ENCODE peak calls at places on chromosomes 2 and 18, in eight cellular contexts. I is LNCaP clone FGC; N is central memory CD4-positive, alpha-beta T cell; O is EL; T is K562; Y is left colon; M is sciatic nerve; P is GM12878. C is an unnamed sample.

GRCh38 chr2:59905731-59906130 is 647.7 kb downstream of the BCL11A start:
- DNase-seq in M (no peak), O (no peak), Y (no peak), T (no peak), I (no peak), P (no peak), N (no peak), C (no peak)

GRCh38 chr2:71932780-71933466 is 214.7 kb downstream of the CYP26B1 start:
- DNase-seq in Y (no peak), N (no peak), M (no peak), I (no peak), P (no peak), T (no peak), O (no peak), C (no peak)

GRCh38 chr18:52348209-52348608 is 8.2 kb downstream of the DCC start:
- DNase-seq in I (no peak), Y (no peak), O (no peak), M (no peak), N (no peak), P (no peak), T (peak; percentile 24), C (no peak)

GRCh38 chr2:180970052-180970451 is 10.4 kb upstream of the UBE2E3 start:
- DNase-seq in P (no peak), T (no peak), Y (no peak), N (no peak), I (peak; percentile 92), M (no peak), O (no peak), C (no peak)

GRCh38 chr18:57819671-57820460 is 16.8 kb upstream of the ATP8B1 start:
- DNase-seq in T (peak; percentile 93), M (no peak), P (no peak), Y (peak; percentile 85), N (no peak), I (peak; percentile 94), O (peak; percentile 93), C (peak; percentile 83)

GRCh38 chr2:148981350-148981749 is 57.1 kb upstream of the LYPD6B start:
- DNase-seq in N (no peak), O (no peak), P (no peak), Y (no peak), T (peak; percentile 20), I (no peak), M (no peak), C (no peak)

GRCh38 chr2:52402128-52402527 is 1365.5 kb upstream of the CHAC2 start:
- DNase-seq in P (no peak), N (no peak), O (no peak), T (no peak), M (no peak), I (no peak), Y (no peak), C (no peak)

GRCh38 chr2:233486357-233486756 is 80.2 kb downstream of the USP40 start:
- DNase-seq in M (no peak), T (no peak), P (no peak), N (no peak), Y (no peak), O (no peak), I (no peak), C (no peak)

GRCh38 chr18:59996370-59996966 is 96.7 kb downstream of the PMAIP1 start:
- DNase-seq in I (no peak), P (no peak), T (peak; percentile 37), N (no peak), M (no peak), Y (no peak), O (peak; percentile 52), C (peak; percentile 41)

GRCh38 chr18:45416168-45416567 is 199.1 kb upstream of the SLC14A2 start:
- DNase-seq in T (no peak), N (no peak), P (no peak), Y (peak; percentile 27), I (peak; percentile 95), M (no peak), O (no peak), C (no peak)

GRCh38 chr18:24628360-24628759 is 167.9 kb downstream of the HRH4 start:
- DNase-seq in P (no peak), M (no peak), N (no peak), T (no peak), O (no peak), I (no peak), Y (no peak), C (no peak)

GRCh38 chr2:46520108-46520507 is 40.7 kb downstream of the TMEM247 start:
- DNase-seq in O (no peak), I (no peak), T (no peak), Y (no peak), N (no peak), P (no peak), M (no peak), C (no peak)

GRCh38 chr18:76847926-76848325 is 25.6 kb downstream of the ZNF236 start:
- DNase-seq in O (no peak), M (no peak), P (no peak), N (no peak), Y (no peak), T (peak; percentile 5), I (no peak), C (no peak)

GRCh38 chr18:44502790-44503189 is 177.9 kb upstream of the SETBP1 start:
- DNase-seq in Y (no peak), O (no peak), P (no peak), I (no peak), N (no peak), M (no peak), T (no peak), C (no peak)

GRCh38 chr2:96931966-96932365 is 54.4 kb downstream of the FAM178B start:
- DNase-seq in N (no peak), T (no peak), M (no peak), I (no peak), P (no peak), Y (no peak), O (no peak), C (no peak)

GRCh38 chr18:49911414-49911813 is 98.1 kb upstream of the ACAA2 start:
- DNase-seq in I (peak; percentile 74), T (no peak), N (no peak), P (no peak), Y (no peak), M (no peak), O (no peak), C (no peak)

GRCh38 chr18:13532406-13533075 is 193.8 kb downstream of the FAM210A start:
- DNase-seq in M (no peak), O (no peak), T (no peak), Y (no peak), P (no peak), N (no peak), I (peak; percentile 14), C (no peak)

GRCh38 chr2:192775461-192776262 is 580.9 kb upstream of the TMEFF2 start:
- DNase-seq in P (no peak), Y (no peak), T (no peak), O (no peak), I (no peak), M (no peak), N (no peak), C (no peak)

GRCh38 chr2:101418704-101419663 is 31.7 kb upstream of the CREG2 start:
- DNase-seq in P (no peak), Y (no peak), O (peak; percentile 65), I (peak; percentile 25), M (peak; percentile 72), N (peak; percentile 55), T (peak; percentile 75), C (peak; percentile 68)

GRCh38 chr2:180033993-180034894 is 27.1 kb upstream of the CWC22 start:
- DNase-seq in M (no peak), I (peak; percentile 32), N (no peak), O (peak; percentile 16), Y (no peak), P (no peak), T (peak; percentile 73), C (no peak)

GRCh38 chr18:76493213-76494107 is 1.6 kb downstream of the ZNF516 start:
- DNase-seq in P (no peak), N (peak; percentile 10), O (peak; percentile 57), T (peak; percentile 8), I (no peak), M (no peak), Y (no peak), C (no peak)

GRCh38 chr18:48769006-48769646 is 181.6 kb downstream of the SMAD7 start:
- DNase-seq in O (no peak), M (no peak), I (no peak), P (no peak), T (no peak), N (no peak), Y (no peak), C (no peak)

GRCh38 chr18:11817229-11817628 is 34.0 kb upstream of the CHMP1B start:
- DNase-seq in I (no peak), Y (no peak), N (no peak), T (no peak), M (no peak), O (no peak), P (no peak), C (no peak)

GRCh38 chr2:147108553-147108952 is 736.3 kb upstream of the ACVR2A start:
- DNase-seq in P (no peak), N (no peak), O (no peak), Y (no peak), M (no peak), T (no peak), I (no peak), C (no peak)

GRCh38 chr2:23545391-23545790 is 160.4 kb downstream of the KLHL29 start:
- DNase-seq in Y (no peak), I (no peak), M (no peak), P (no peak), N (no peak), T (no peak), O (peak; percentile 47), C (no peak)

GRCh38 chr2:240383871-240384700 is 51.4 kb upstream of the GPC1 start:
- DNase-seq in Y (no peak), N (no peak), M (no peak), I (no peak), O (no peak), P (no peak), T (no peak), C (no peak)

GRCh38 chr2:222922019-222922800 is 61.4 kb downstream of the ACSL3 start:
- DNase-seq in I (no peak), M (no peak), T (no peak), O (no peak), P (no peak), N (no peak), Y (no peak), C (no peak)

GRCh38 chr18:48979944-48980890 is 29.5 kb upstream of the SMAD7 start:
- DNase-seq in M (no peak), T (no peak), O (peak; percentile 52), N (no peak), I (no peak), P (no peak), Y (no peak), C (no peak)

GRCh38 chr2:173741715-173742114 is 223.5 kb downstream of the SP3 start:
- DNase-seq in T (no peak), Y (no peak), O (peak; percentile 12), P (no peak), I (no peak), M (no peak), N (no peak), C (no peak)

GRCh38 chr2:50385361-50385760 is 646.6 kb downstream of the NRXN1 start:
- DNase-seq in N (no peak), T (no peak), I (no peak), O (no peak), P (no peak), Y (no peak), M (no peak), C (no peak)

GRCh38 chr2:52386433-52386832 is 1354.5 kb upstream of the NRXN1 start:
- DNase-seq in M (no peak), O (no peak), N (no peak), I (no peak), P (no peak), Y (no peak), T (no peak), C (no peak)

GRCh38 chr2:240140511-240140910 is at the start of gene OTOS:
- DNase-seq in O (no peak), P (no peak), T (no peak), Y (no peak), N (no peak), M (peak; percentile 36), I (no peak), C (no peak)

GRCh38 chr18:59268722-59269562 is 4.3 kb downstream of the RAX start:
- DNase-seq in M (no peak), O (no peak), I (no peak), P (no peak), N (no peak), Y (no peak), T (peak; percentile 27), C (no peak)